ENCODE peak calls at places on chromosomes 7 and 10, in five cellular contexts. N is mucosa of descending colon, Q is keratinocyte, J is right lobe of liver, M is cardiac muscle cell. V is an unnamed sample. For H3K4me1 and H3K9me3, the result is how much of the 10 kb centered on the place peaks cover.

GRCh38 chr7:118148930-118149329 is 35.0 kb upstream of the LSM8 start:
- DNase-seq in N (no peak), Q (no peak), J (no peak), M (no peak), V (no peak)

GRCh38 chr7:102008535-102009262 is 191.3 kb downstream of the CUX1 start:
- DNase-seq in N (peak), Q (peak), J (no peak), M (no peak), V (no peak)

GRCh38 chr7:151758994-151759540 is 117.8 kb downstream of the PRKAG2 start:
- DNase-seq in N (no peak), Q (no peak), J (no peak), M (no peak), V (no peak)

GRCh38 chr10:124732931-124733536 is 11.1 kb downstream of the FAM53B start:
- DNase-seq in N (peak), Q (no peak), J (no peak), M (peak), V (peak)

GRCh38 chr7:43469051-43469450 is 113.9 kb upstream of the STK17A start:
- DNase-seq in N (no peak), Q (no peak), J (no peak), M (no peak), V (no peak)

GRCh38 chr7:37796134-37796775 is 52.1 kb upstream of the NME8 start:
- DNase-seq in N (no peak), Q (no peak), J (no peak), M (no peak), V (no peak)

GRCh38 chr7:154879629-154880028 is 123.3 kb downstream of the PAXIP1 start:
- DNase-seq in N (no peak), Q (no peak), J (no peak), M (no peak), V (no peak)

GRCh38 chr7:132240262-132240661 is 336.0 kb downstream of the PLXNA4 start:
- DNase-seq in N (peak), Q (no peak), J (no peak), M (no peak), V (no peak)

GRCh38 chr10:71998119-71998839 is 34.1 kb downstream of the CHST3 start:
- DNase-seq in N (no peak), Q (no peak), J (no peak), M (no peak), V (no peak)

GRCh38 chr10:100825946-100826660 is 80.7 kb downstream of the PAX2 start:
- DNase-seq in N (no peak), Q (no peak), J (peak), M (no peak), V (no peak)

GRCh38 chr7:49522111-49522510 is 251.3 kb upstream of the VWC2 start:
- DNase-seq in N (no peak), Q (no peak), J (no peak), M (no peak), V (no peak)

GRCh38 chr7:112202819-112203218 is 3.4 kb downstream of the DOCK4 start:
- DNase-seq in N (no peak), Q (no peak), J (peak), M (no peak), V (peak)

GRCh38 chr7:135664046-135664589 is 1.8 kb downstream of the STMP1 start:
- DNase-seq in N (no peak), Q (no peak), J (no peak), M (no peak), V (no peak)

GRCh38 chr7:80858141-80858903 is 60.5 kb downstream of the SEMA3C start:
- DNase-seq in N (no peak), Q (no peak), J (no peak), M (no peak), V (no peak)

GRCh38 chr7:80856769-80857168 is 62.1 kb downstream of the SEMA3C start:
- DNase-seq in N (no peak), Q (no peak), J (no peak), M (no peak), V (no peak)

GRCh38 chr7:80859272-80859970 is 59.4 kb downstream of the SEMA3C start:
- DNase-seq in N (no peak), Q (no peak), J (no peak), M (peak), V (peak)
- H3K4me1 ChIP-seq in N (under half), Q (under half), J (under half), M (under half), V (under half)

DNA sequence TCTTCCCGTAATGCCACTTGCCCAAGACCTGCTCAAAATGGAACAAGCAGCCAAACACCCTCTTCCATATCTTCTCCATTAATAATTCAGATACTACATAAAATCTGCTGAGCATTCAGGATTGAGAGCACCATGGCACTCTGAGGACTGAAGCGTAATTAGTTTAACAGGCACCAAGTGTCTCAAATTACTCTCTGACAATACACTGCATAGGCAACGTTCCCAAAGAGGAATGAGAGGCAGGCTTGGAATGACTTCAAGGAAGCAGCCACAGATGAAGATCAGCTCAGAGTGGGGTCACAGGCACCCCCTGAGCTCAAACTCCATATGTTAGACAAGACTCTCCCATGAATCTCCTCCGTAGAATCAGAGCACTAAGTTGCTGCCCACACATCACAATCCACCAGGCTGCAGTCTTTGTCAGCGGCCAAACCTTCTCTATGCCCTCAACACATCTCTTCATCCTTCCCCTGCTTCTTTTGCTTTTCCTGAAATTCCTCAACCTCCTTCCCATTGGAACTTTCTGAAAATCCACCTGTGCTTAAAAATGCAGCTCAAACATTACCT is 4.7 kb upstream of the ABLIM1 start:
- DNase-seq in N (no peak), Q (no peak), J (no peak), M (no peak), V (no peak)
- H3K9me3 ChIP-seq in N (under half), Q (under half), J (under half), M (under half), V (under half)

GRCh38 chr7:70707823-70708243 is 424.1 kb upstream of the GALNT17 start:
- DNase-seq in N (no peak), Q (no peak), J (no peak), M (peak), V (no peak)

GRCh38 chr7:70711441-70711840 is 420.5 kb upstream of the GALNT17 start:
- DNase-seq in N (no peak), Q (no peak), J (no peak), M (peak), V (no peak)

GRCh38 chr7:70712942-70713341 is 419.0 kb upstream of the GALNT17 start:
- DNase-seq in N (no peak), Q (no peak), J (peak), M (no peak), V (no peak)

GRCh38 chr7:70710651-70711050 is 421.3 kb upstream of the GALNT17 start:
- DNase-seq in N (no peak), Q (no peak), J (no peak), M (no peak), V (no peak)

DNA sequence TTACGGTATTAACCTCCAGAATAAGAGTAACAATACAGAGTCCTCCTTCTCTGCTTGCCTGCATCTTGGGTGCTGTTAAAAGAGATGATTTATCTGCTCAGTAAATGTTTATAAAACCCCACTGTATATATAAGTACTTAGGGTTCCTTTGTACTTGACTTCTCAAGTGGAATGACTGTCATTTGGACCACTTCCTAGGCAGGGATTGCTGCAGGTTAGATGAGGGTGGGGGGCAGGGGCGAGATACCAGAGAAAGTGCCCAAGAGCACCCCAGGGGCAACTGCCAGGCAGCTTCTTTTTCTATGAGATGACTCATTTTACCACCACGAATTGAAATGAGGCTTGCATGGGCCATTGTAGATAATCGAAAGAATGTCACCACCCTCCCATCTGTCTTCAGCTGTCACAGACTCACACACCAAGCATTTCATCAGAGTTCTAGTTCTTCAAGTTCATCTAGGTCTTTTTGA is 421.9 kb upstream of the GALNT17 start:
- DNase-seq in N (no peak), Q (peak), J (no peak), M (no peak), V (no peak)
- H3K4me1 ChIP-seq in N (under half), Q (under half), J (under half), M (under half), V (under half)

GRCh38 chr10:76218045-76218444 is 786.6 kb downstream of the LRMDA start:
- DNase-seq in N (no peak), Q (no peak), J (no peak), M (peak), V (no peak)
- H3K9me3 ChIP-seq in N (under half), Q (under half), J (under half), M (under half), V (under half)

V was measured in aorta.